ENCODE peak calls at places on chromosomes 6 and 20, in eight cellular contexts. P is pancreas; D is GM19239; L is aorta; I is dermis blood vessel endothelial cell; O is activated naive CD4-positive, alpha-beta T cell treated with anti-CD3 and anti-CD28 coated beads for 36 hours; T is NCI-H1048; B is memory B cell. J is an unnamed sample.

GRCh38 chr6:10112871-10113584 is 301.8 kb downstream of the TFAP2A start:
- DNase-seq in P (no peak), D (no peak), I (no peak), T (no peak), B (no peak), L (no peak), O (no peak), J (no peak)

GRCh38 chr6:33716379-33716778 is 4.9 kb upstream of the UQCC2 start:
- DNase-seq in L (no peak), P (peak; percentile 86), O (no peak), I (no peak), T (no peak), B (no peak), D (no peak), J (no peak)

GRCh38 chr6:8492536-8493125 is 57.3 kb upstream of the SLC35B3 start:
- DNase-seq in I (no peak), T (no peak), P (no peak), B (no peak), O (no peak), D (no peak), L (no peak), J (peak; percentile 20)

GRCh38 chr6:36769676-36770499 is 69.4 kb downstream of the CPNE5 start:
- DNase-seq in O (peak; percentile 71), B (no peak), I (peak; percentile 62), P (no peak), T (no peak), D (no peak), L (no peak), J (no peak)

GRCh38 chr6:121896363-121896762 is 460.9 kb downstream of the GJA1 start:
- DNase-seq in T (no peak), I (no peak), O (no peak), P (no peak), B (no peak), D (no peak), L (no peak), J (no peak)

GRCh38 chr20:41234546-41234945 is 83.0 kb downstream of the ZHX3 start:
- DNase-seq in I (peak; percentile 12), B (no peak), L (no peak), P (no peak), O (no peak), T (no peak), D (no peak), J (no peak)

GRCh38 chr6:18503588-18504231 is 116.6 kb downstream of the RNF144B start:
- DNase-seq in B (peak; percentile 46), I (peak; percentile 90), P (peak; percentile 60), O (peak; percentile 56), L (no peak), D (peak; percentile 16), T (peak; percentile 78), J (peak; percentile 81)

GRCh38 chr6:149488815-149489214 is 4.0 kb upstream of the ZC3H12D start:
- DNase-seq in T (no peak), P (no peak), D (no peak), L (no peak), B (no peak), O (peak; percentile 80), I (no peak), J (no peak)

GRCh38 chr6:57305112-57305511 is 12.3 kb upstream of the PRIM2 start:
- DNase-seq in L (no peak), I (no peak), B (no peak), T (no peak), D (no peak), O (no peak), P (no peak), J (no peak)

GRCh38 chr6:4208158-4208557 is 72.8 kb upstream of the ECI2 start:
- DNase-seq in B (no peak), I (no peak), L (no peak), D (no peak), P (no peak), O (no peak), T (no peak), J (no peak)

GRCh38 chr6:45480697-45481415 is 103.1 kb upstream of the SUPT3H start:
- DNase-seq in T (no peak), P (no peak), O (no peak), D (no peak), L (no peak), I (peak; percentile 7), B (no peak), J (no peak)

GRCh38 chr6:154602708-154603107 is 92.2 kb upstream of the CNKSR3 start:
- DNase-seq in P (no peak), I (no peak), D (no peak), O (no peak), L (no peak), B (no peak), T (no peak), J (no peak)

GRCh38 chr6:1596088-1596852 is 13.4 kb upstream of the FOXC1 start:
- DNase-seq in I (peak; percentile 73), O (peak; percentile 70), P (peak; percentile 47), T (no peak), L (peak; percentile 88), B (peak; percentile 72), D (peak; percentile 85), J (no peak)

GRCh38 chr6:38495922-38496635 is 143.7 kb downstream of the BTBD9 start:
- DNase-seq in D (peak; percentile 9), T (no peak), O (peak; percentile 31), P (no peak), L (no peak), I (peak; percentile 19), B (no peak), J (no peak)